ENCODE peak calls at places on chromosomes 13 and 19, in six cellular contexts. Z, P, B, K, J and S are unnamed samples.

GRCh38 chr19:17777840-17778620 is 16.9 kb upstream of the B3GNT3 start:
- DNase-seq in Z (peak; percentile 14), P (no peak), B (peak; percentile 94), K (peak; percentile 64), J (no peak), S (peak; percentile 50)

GRCh38 chr13:37662624-37663023 is 64.1 kb upstream of the POSTN start:
- DNase-seq in Z (no peak), P (no peak), B (no peak), K (no peak), J (no peak), S (no peak)

GRCh38 chr19:11513946-11514345 is 8.3 kb upstream of the ZNF653 start:
- DNase-seq in Z (no peak), P (no peak), B (no peak), K (no peak), J (no peak), S (no peak)

GRCh38 chr13:111115841-111116500 is 861 bp downstream of the ARHGEF7 start:
- DNase-seq in Z (peak; percentile 89), P (no peak), B (peak; percentile 42), K (peak; percentile 77), J (peak; percentile 70), S (peak; percentile 44)

GRCh38 chr13:48160879-48161278 is 66.0 kb upstream of the MED4 start:
- DNase-seq in Z (peak; percentile 35), P (no peak), B (peak; percentile 44), K (peak; percentile 21), J (no peak), S (no peak)

GRCh38 chr19:38718747-38719543 is 25.3 kb downstream of the CAPN12 start:
- DNase-seq in Z (peak; percentile 76), P (no peak), B (no peak), K (peak; percentile 70), J (no peak), S (no peak)

GRCh38 chr19:24033962-24034342 is 53.0 kb upstream of the ZNF254 start:
- DNase-seq in Z (peak; percentile 65), P (peak; percentile 58), B (peak; percentile 53), K (peak; percentile 68), J (peak; percentile 21), S (peak; percentile 20)

GRCh38 chr19:38949580-38950367 is 19.0 kb downstream of the MRPS12 start:
- DNase-seq in Z (peak; percentile 44), P (peak; percentile 87), B (peak; percentile 20), K (peak; percentile 92), J (no peak), S (peak; percentile 98)

GRCh38 chr19:50794778-50795664 is 4.8 kb downstream of the ACP4 start:
- DNase-seq in Z (no peak), P (no peak), B (peak; percentile 51), K (no peak), J (no peak), S (no peak)

GRCh38 chr13:44801990-44802389 is 187.3 kb downstream of the NUFIP1 start:
- DNase-seq in Z (peak; percentile 78), P (no peak), B (peak; percentile 76), K (peak; percentile 84), J (peak; percentile 65), S (no peak)

GRCh38 chr19:19214892-19215291 is 3.1 kb downstream of the NCAN start:
- DNase-seq in Z (peak; percentile 18), P (no peak), B (peak; percentile 42), K (peak; percentile 59), J (peak; percentile 21), S (peak; percentile 88)

GRCh38 chr13:43005460-43006236 is 13.6 kb upstream of the EPSTI1 start:
- DNase-seq in Z (peak; percentile 68), P (no peak), B (peak; percentile 61), K (peak; percentile 71), J (no peak), S (no peak)

DNA sequence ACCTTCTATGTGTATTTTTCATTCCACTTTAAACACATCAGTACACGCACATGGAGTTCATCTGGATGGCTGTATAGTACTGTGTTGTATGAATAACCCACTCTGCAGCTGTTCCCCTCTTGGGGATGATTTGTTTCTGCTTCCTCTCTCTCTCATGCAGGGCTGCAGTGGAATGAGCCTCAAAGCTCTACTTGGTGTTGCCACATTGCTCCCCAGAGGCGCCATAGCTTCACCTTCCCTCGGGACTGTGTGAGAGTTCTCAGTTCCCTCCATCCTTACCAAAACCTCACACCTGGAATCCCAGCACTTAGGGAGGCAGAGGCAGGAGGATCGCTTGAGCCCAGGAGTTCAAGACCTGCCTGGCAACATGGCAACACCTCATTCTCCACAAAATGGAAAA is 28.4 kb upstream of the GPR183 start:
- DNase-seq in Z (no peak), P (no peak), B (no peak), K (no peak), J (no peak), S (no peak)
- TF ChIP-seq CTCF in Z (no peak), P (no peak), B (no peak), K (no peak), J (no peak), S (no peak)

DNA sequence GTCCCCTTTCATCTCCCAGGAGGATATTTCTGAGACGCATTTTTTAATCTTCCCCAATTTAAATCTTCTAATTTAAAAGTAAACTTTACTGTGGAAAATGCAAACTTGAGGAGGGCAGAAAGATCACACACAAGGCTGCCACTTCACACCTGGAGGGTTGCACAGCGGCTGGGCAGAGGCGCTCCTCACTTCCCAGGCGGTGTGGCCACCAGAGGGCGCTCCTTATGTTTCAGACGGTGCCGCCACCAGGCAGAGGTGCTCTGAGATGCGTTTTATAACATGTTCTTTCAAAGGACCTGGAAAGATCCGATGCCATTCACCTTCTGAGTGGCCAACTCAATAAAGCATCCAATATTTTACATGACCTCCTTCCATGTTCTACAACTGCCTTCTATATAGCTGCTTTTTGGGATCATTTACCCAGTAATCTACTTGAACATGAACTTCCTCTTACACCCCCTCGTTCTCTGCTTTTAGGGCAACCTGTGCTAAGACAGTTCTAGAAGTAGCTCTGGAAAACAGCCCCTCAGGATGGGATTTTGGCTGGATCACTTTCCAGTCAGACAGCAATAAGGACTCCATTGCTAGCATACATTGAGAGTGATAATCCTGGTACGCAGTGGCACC is 14.8 kb upstream of the MTUS2 start:
- DNase-seq in Z (no peak), P (no peak), B (peak; percentile 41), K (peak; percentile 25), J (no peak), S (peak; percentile 53)
- TF ChIP-seq CTCF in Z (peak; percentile 37), P (no peak), B (peak; percentile 62), K (peak; percentile 46), J (no peak), S (peak; percentile 64)

DNA sequence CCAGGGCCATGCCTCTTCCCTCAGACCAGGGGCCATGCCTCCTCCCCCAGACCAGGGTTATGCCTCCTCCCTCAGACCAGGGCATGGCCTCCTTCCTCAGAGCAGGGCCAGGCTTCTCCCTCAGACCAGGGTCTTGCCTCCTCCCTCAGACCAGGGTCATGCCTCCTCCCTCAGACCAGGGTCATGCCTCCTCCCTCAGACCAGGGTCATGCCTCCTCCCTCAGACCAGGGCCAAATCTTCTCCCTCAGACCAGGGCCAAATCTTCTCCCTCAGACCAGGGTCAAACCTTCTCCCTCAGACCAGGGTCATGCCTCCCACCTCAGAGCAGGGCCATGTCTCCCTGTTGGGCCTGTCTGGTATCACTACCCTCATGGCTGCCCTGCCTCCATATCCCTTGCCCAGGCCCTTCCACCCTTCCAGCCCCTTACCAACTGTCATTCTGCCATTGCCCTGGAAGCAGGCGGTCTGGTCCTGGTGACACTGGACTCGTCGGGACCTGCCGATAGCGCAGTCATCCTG is 4.2 kb downstream of the LYPD5 start:
- DNase-seq in Z (no peak), P (no peak), B (no peak), K (no peak), J (no peak), S (no peak)
- TF ChIP-seq CTCF in Z (no peak), P (no peak), B (no peak), K (no peak), J (no peak), S (no peak)

GRCh38 chr13:55554741-55555140 is 1586.0 kb upstream of the PRR20A start:
- DNase-seq in Z (no peak), P (no peak), B (no peak), K (no peak), J (no peak), S (no peak)

DNA sequence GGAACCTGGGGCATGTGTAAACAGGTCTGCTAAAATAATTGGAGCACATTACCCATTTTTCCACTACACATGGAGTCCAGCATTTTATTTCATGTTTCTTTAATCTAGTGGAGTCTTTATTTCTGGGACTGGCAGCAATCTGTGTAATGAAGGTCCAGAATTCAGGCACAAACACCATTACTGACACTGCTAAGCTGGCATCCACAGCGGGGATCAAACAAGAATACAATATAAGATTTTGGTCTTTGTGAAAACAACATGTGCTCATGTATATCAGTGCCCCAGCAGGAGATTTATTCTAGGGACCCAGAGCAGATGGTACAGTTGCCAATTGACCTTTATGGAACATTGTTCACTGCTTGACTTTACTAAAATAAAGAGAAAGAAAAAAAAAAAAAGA is 1587.0 kb upstream of the PRR20A start:
- DNase-seq in Z (no peak), P (no peak), B (no peak), K (no peak), J (no peak), S (no peak)
- TF ChIP-seq CTCF in Z (no peak), P (no peak), B (no peak), K (no peak), J (no peak), S (no peak)